ENCODE peak calls at places on chromosomes 6 and 20, in ten cellular contexts. One of them, this sample, is unnamed.

GRCh38 chr6:75824160-75824559 is 75.1 kb downstream of the MYO6 start:
- DNase-seq in right lobe of liver: no peak
- DNase-seq in GM12891: no peak
- DNase-seq in ovary: no peak
- DNase-seq in heart left ventricle: no peak
- DNase-seq in uterus: no peak
- DNase-seq in Peyer's patch: no peak
- DNase-seq in stomach: no peak
- DNase-seq in A549: no peak
- DNase-seq in sigmoid colon: no peak
- DNase-seq in this sample: no peak

GRCh38 chr6:15662246-15663056 is at the start of gene DTNBP1:
- DNase-seq in right lobe of liver: peak
- DNase-seq in GM12891: peak
- DNase-seq in ovary: peak
- DNase-seq in heart left ventricle: peak
- DNase-seq in uterus: peak
- DNase-seq in Peyer's patch: peak
- DNase-seq in stomach: peak
- DNase-seq in A549: peak
- DNase-seq in sigmoid colon: peak
- DNase-seq in this sample: peak

GRCh38 chr6:31204751-31205145 is 34.3 kb upstream of the POU5F1 start:
- DNase-seq in right lobe of liver: no peak
- DNase-seq in GM12891: no peak
- DNase-seq in ovary: no peak
- DNase-seq in heart left ventricle: no peak
- DNase-seq in uterus: no peak
- DNase-seq in Peyer's patch: no peak
- DNase-seq in stomach: no peak
- DNase-seq in A549: no peak
- DNase-seq in sigmoid colon: no peak
- DNase-seq in this sample: no peak

GRCh38 chr6:148595550-148595949 is 151.3 kb upstream of the UST start:
- DNase-seq in right lobe of liver: no peak
- DNase-seq in GM12891: no peak
- DNase-seq in ovary: no peak
- DNase-seq in heart left ventricle: no peak
- DNase-seq in uterus: no peak
- DNase-seq in Peyer's patch: no peak
- DNase-seq in stomach: no peak
- DNase-seq in A549: no peak
- DNase-seq in sigmoid colon: no peak
- DNase-seq in this sample: no peak

GRCh38 chr6:65123516-65123915 is 583.5 kb downstream of the EYS start:
- DNase-seq in right lobe of liver: no peak
- DNase-seq in GM12891: no peak
- DNase-seq in ovary: peak
- DNase-seq in heart left ventricle: no peak
- DNase-seq in uterus: no peak
- DNase-seq in Peyer's patch: no peak
- DNase-seq in stomach: no peak
- DNase-seq in A549: no peak
- DNase-seq in sigmoid colon: no peak
- DNase-seq in this sample: no peak

GRCh38 chr6:16731503-16732018 is 29.7 kb downstream of the ATXN1 start:
- DNase-seq in right lobe of liver: no peak
- DNase-seq in GM12891: peak
- DNase-seq in ovary: no peak
- DNase-seq in heart left ventricle: no peak
- DNase-seq in uterus: no peak
- DNase-seq in Peyer's patch: no peak
- DNase-seq in stomach: no peak
- DNase-seq in A549: no peak
- DNase-seq in sigmoid colon: no peak
- DNase-seq in this sample: peak

GRCh38 chr20:57480444-57481152 is 44.3 kb downstream of the CTCFL start:
- DNase-seq in right lobe of liver: peak
- DNase-seq in GM12891: peak
- DNase-seq in ovary: no peak
- DNase-seq in heart left ventricle: no peak
- DNase-seq in uterus: no peak
- DNase-seq in Peyer's patch: peak
- DNase-seq in stomach: no peak
- DNase-seq in A549: no peak
- DNase-seq in sigmoid colon: peak
- DNase-seq in this sample: peak

GRCh38 chr6:43937236-43938177 is 167.5 kb downstream of the VEGFA start:
- DNase-seq in right lobe of liver: no peak
- DNase-seq in GM12891: no peak
- DNase-seq in ovary: no peak
- DNase-seq in heart left ventricle: no peak
- DNase-seq in uterus: peak
- DNase-seq in Peyer's patch: no peak
- DNase-seq in stomach: peak
- DNase-seq in A549: no peak
- DNase-seq in sigmoid colon: peak
- DNase-seq in this sample: no peak

GRCh38 chr20:63412889-63413288 is 51.7 kb upstream of the CHRNA4 start:
- DNase-seq in right lobe of liver: no peak
- DNase-seq in GM12891: no peak
- DNase-seq in ovary: no peak
- DNase-seq in heart left ventricle: no peak
- DNase-seq in uterus: no peak
- DNase-seq in Peyer's patch: no peak
- DNase-seq in stomach: no peak
- DNase-seq in A549: no peak
- DNase-seq in sigmoid colon: no peak
- DNase-seq in this sample: no peak

GRCh38 chr6:143098054-143098673 is 37.5 kb downstream of the AIG1 start:
- DNase-seq in right lobe of liver: no peak
- DNase-seq in GM12891: no peak
- DNase-seq in ovary: no peak
- DNase-seq in heart left ventricle: no peak
- DNase-seq in uterus: no peak
- DNase-seq in Peyer's patch: no peak
- DNase-seq in stomach: no peak
- DNase-seq in A549: no peak
- DNase-seq in sigmoid colon: no peak
- DNase-seq in this sample: no peak

GRCh38 chr6:34714663-34715062 is 18.1 kb upstream of the ILRUN start:
- DNase-seq in right lobe of liver: no peak
- DNase-seq in GM12891: no peak
- DNase-seq in ovary: no peak
- DNase-seq in heart left ventricle: no peak
- DNase-seq in uterus: no peak
- DNase-seq in Peyer's patch: no peak
- DNase-seq in stomach: no peak
- DNase-seq in A549: no peak
- DNase-seq in sigmoid colon: no peak
- DNase-seq in this sample: no peak

GRCh38 chr6:79810153-79810806 is 137.1 kb downstream of the ELOVL4 start:
- DNase-seq in right lobe of liver: no peak
- DNase-seq in GM12891: no peak
- DNase-seq in ovary: no peak
- DNase-seq in heart left ventricle: no peak
- DNase-seq in uterus: no peak
- DNase-seq in Peyer's patch: no peak
- DNase-seq in stomach: no peak
- DNase-seq in A549: no peak
- DNase-seq in sigmoid colon: no peak
- DNase-seq in this sample: no peak

GRCh38 chr6:163098827-163099469 is 315.6 kb upstream of the QKI start:
- DNase-seq in right lobe of liver: no peak
- DNase-seq in GM12891: no peak
- DNase-seq in ovary: no peak
- DNase-seq in heart left ventricle: no peak
- DNase-seq in uterus: peak
- DNase-seq in Peyer's patch: no peak
- DNase-seq in stomach: no peak
- DNase-seq in A549: no peak
- DNase-seq in sigmoid colon: no peak
- DNase-seq in this sample: no peak

GRCh38 chr6:131954775-131955107 is 3.6 kb upstream of the CCN2 start:
- DNase-seq in right lobe of liver: no peak
- DNase-seq in GM12891: no peak
- DNase-seq in ovary: peak
- DNase-seq in heart left ventricle: peak
- DNase-seq in uterus: peak
- DNase-seq in Peyer's patch: no peak
- DNase-seq in stomach: peak
- DNase-seq in A549: peak
- DNase-seq in sigmoid colon: peak
- DNase-seq in this sample: no peak

GRCh38 chr6:94478178-94479140 is 1059.1 kb upstream of the EPHA7 start:
- DNase-seq in right lobe of liver: no peak
- DNase-seq in GM12891: no peak
- DNase-seq in ovary: no peak
- DNase-seq in heart left ventricle: no peak
- DNase-seq in uterus: no peak
- DNase-seq in Peyer's patch: no peak
- DNase-seq in stomach: no peak
- DNase-seq in A549: no peak
- DNase-seq in sigmoid colon: no peak
- DNase-seq in this sample: no peak

GRCh38 chr6:169965657-169966311 is 214.4 kb downstream of the ERMARD start:
- DNase-seq in right lobe of liver: peak
- DNase-seq in GM12891: no peak
- DNase-seq in ovary: peak
- DNase-seq in heart left ventricle: no peak
- DNase-seq in uterus: no peak
- DNase-seq in Peyer's patch: peak
- DNase-seq in stomach: peak
- DNase-seq in A549: no peak
- DNase-seq in sigmoid colon: peak
- DNase-seq in this sample: no peak

GRCh38 chr6:53095716-53096115 is 30.5 kb downstream of the FBXO9 start:
- DNase-seq in right lobe of liver: no peak
- DNase-seq in GM12891: no peak
- DNase-seq in ovary: no peak
- DNase-seq in heart left ventricle: no peak
- DNase-seq in uterus: no peak
- DNase-seq in Peyer's patch: no peak
- DNase-seq in stomach: no peak
- DNase-seq in A549: no peak
- DNase-seq in sigmoid colon: no peak
- DNase-seq in this sample: no peak

GRCh38 chr6:24357336-24358218 is at the start of gene DCDC2:
- DNase-seq in right lobe of liver: peak
- DNase-seq in GM12891: no peak
- DNase-seq in ovary: peak
- DNase-seq in heart left ventricle: no peak
- DNase-seq in uterus: no peak
- DNase-seq in Peyer's patch: peak
- DNase-seq in stomach: peak
- DNase-seq in A549: peak
- DNase-seq in sigmoid colon: peak
- DNase-seq in this sample: no peak
- TF ChIP-seq POLR2A in right lobe of liver: no peak
- TF ChIP-seq POLR2A in GM12891: no peak
- TF ChIP-seq POLR2A in ovary: no peak
- TF ChIP-seq POLR2A in heart left ventricle: no peak
- TF ChIP-seq POLR2A in uterus: no peak
- TF ChIP-seq POLR2A in Peyer's patch: no peak
- TF ChIP-seq POLR2A in stomach: no peak
- TF ChIP-seq POLR2A in A549: no peak
- TF ChIP-seq POLR2A in sigmoid colon: no peak
- TF ChIP-seq POLR2A in this sample: no peak

DNA sequence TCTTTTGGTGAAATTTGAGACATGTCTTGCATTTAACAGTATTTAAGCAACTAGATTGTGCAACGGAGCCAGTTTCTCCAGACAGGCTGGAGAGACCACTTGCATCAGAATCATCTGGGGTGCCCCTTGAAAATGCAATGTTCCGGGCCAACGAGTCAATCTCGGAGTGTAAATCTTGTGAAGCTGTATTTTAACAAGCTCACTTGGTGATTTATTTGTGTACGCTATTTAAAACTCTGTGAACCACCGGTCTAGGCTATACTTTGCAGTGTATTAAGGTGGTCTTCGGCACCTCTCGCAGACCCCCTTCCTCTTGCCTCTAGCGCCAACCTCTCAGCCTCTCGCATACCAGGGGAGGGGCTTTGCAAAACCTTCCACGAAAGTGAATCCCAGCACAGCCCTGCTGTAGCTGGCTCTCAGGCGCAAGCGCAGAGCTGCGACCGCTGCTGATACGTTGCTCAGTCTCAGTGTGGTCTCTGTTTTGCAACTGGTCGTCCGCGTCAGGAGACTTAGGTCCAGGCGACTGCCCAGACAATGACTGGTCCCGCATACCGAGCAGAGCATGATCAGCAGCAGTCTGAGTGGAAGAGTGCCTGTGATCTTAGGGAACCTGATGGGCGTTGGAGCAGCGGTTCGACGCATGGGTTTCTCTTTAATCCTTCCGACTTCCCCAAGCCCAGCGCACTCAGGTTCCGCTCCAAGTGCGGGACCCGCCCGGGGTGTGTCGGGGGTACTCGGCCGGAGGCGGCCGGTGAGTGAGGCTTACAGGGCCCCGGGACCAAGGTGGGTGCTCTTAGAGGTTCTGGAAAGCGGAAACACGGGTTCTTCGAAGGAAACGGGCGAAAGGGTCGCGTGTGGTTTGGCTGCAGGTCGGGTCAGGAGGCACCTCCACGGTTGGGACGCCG is at the start of gene ZNF391:
- DNase-seq in right lobe of liver: peak
- DNase-seq in GM12891: peak
- DNase-seq in ovary: peak
- DNase-seq in heart left ventricle: peak
- DNase-seq in uterus: peak
- DNase-seq in Peyer's patch: peak
- DNase-seq in stomach: peak
- DNase-seq in A549: peak
- DNase-seq in sigmoid colon: peak
- DNase-seq in this sample: peak
- TF ChIP-seq POLR2A in right lobe of liver: no peak
- TF ChIP-seq POLR2A in GM12891: peak
- TF ChIP-seq POLR2A in ovary: no peak
- TF ChIP-seq POLR2A in heart left ventricle: no peak
- TF ChIP-seq POLR2A in uterus: peak
- TF ChIP-seq POLR2A in Peyer's patch: no peak
- TF ChIP-seq POLR2A in stomach: no peak
- TF ChIP-seq POLR2A in A549: peak
- TF ChIP-seq POLR2A in sigmoid colon: no peak
- TF ChIP-seq POLR2A in this sample: peak

GRCh38 chr6:2725999-2726567 is 24.6 kb downstream of the MYLK4 start:
- DNase-seq in right lobe of liver: no peak
- DNase-seq in GM12891: peak
- DNase-seq in ovary: no peak
- DNase-seq in heart left ventricle: no peak
- DNase-seq in uterus: no peak
- DNase-seq in Peyer's patch: no peak
- DNase-seq in stomach: no peak
- DNase-seq in A549: no peak
- DNase-seq in sigmoid colon: no peak
- DNase-seq in this sample: peak
- TF ChIP-seq POLR2A in right lobe of liver: no peak
- TF ChIP-seq POLR2A in GM12891: no peak
- TF ChIP-seq POLR2A in ovary: no peak
- TF ChIP-seq POLR2A in heart left ventricle: no peak
- TF ChIP-seq POLR2A in uterus: no peak
- TF ChIP-seq POLR2A in Peyer's patch: no peak
- TF ChIP-seq POLR2A in stomach: no peak
- TF ChIP-seq POLR2A in A549: no peak
- TF ChIP-seq POLR2A in sigmoid colon: no peak
- TF ChIP-seq POLR2A in this sample: no peak

GRCh38 chr6:32254761-32255211 is 30.9 kb upstream of the NOTCH4 start:
- DNase-seq in right lobe of liver: no peak
- DNase-seq in GM12891: no peak
- DNase-seq in ovary: no peak
- DNase-seq in heart left ventricle: no peak
- DNase-seq in uterus: no peak
- DNase-seq in Peyer's patch: no peak
- DNase-seq in stomach: no peak
- DNase-seq in A549: peak
- DNase-seq in sigmoid colon: no peak
- DNase-seq in this sample: no peak
- TF ChIP-seq POLR2A in right lobe of liver: no peak
- TF ChIP-seq POLR2A in GM12891: no peak
- TF ChIP-seq POLR2A in ovary: no peak
- TF ChIP-seq POLR2A in heart left ventricle: no peak
- TF ChIP-seq POLR2A in uterus: no peak
- TF ChIP-seq POLR2A in Peyer's patch: no peak
- TF ChIP-seq POLR2A in stomach: no peak
- TF ChIP-seq POLR2A in A549: no peak
- TF ChIP-seq POLR2A in sigmoid colon: no peak
- TF ChIP-seq POLR2A in this sample: no peak

This sample was measured in GM12892.